ENCODE peak calls at places on chromosomes 7 and 10, in six cellular contexts. W is neural progenitor cell; F is effector memory CD4-positive, alpha-beta T cell; H is Panc1; L is Caco-2; P is right atrium auricular region. U is an unnamed sample.
A peak's percentile ranks its signal among the peaks of the same experiment; 100 is the strongest.

GRCh38 chr10:16995867-16996529 is 133.6 kb downstream of the CUBN start:
- DNase-seq in W (peak; percentile 34), F (no peak), H (no peak), L (no peak), P (no peak), U (no peak)

GRCh38 chr7:37714606-37715005 is 31.0 kb downstream of the GPR141 start:
- DNase-seq in W (no peak), F (no peak), H (no peak), L (no peak), P (no peak), U (no peak)

GRCh38 chr7:45217358-45217757 is 59.8 kb downstream of the RAMP3 start:
- DNase-seq in W (peak; percentile 56), F (no peak), H (no peak), L (peak; percentile 47), P (peak; percentile 44), U (no peak)

GRCh38 chr7:50812847-50813475 is 30.3 kb upstream of the GRB10 start:
- DNase-seq in W (no peak), F (no peak), H (peak; percentile 81), L (peak; percentile 60), P (peak; percentile 91), U (no peak)

GRCh38 chr7:137390076-137390475 is 46.5 kb upstream of the PTN start:
- DNase-seq in W (no peak), F (no peak), H (no peak), L (no peak), P (no peak), U (no peak)

GRCh38 chr7:145986248-145986874 is 130.2 kb upstream of the CNTNAP2 start:
- DNase-seq in W (no peak), F (no peak), H (no peak), L (no peak), P (no peak), U (no peak)

GRCh38 chr7:37234928-37235327 is 213.7 kb downstream of the ELMO1 start:
- DNase-seq in W (peak; percentile 64), F (no peak), H (no peak), L (no peak), P (no peak), U (no peak)

GRCh38 chr10:72952189-72952900 is 2.3 kb downstream of the PLA2G12B start:
- DNase-seq in W (no peak), F (no peak), H (no peak), L (no peak), P (no peak), U (no peak)

GRCh38 chr7:7583731-7584130 is 17.0 kb downstream of the MIOS start:
- DNase-seq in W (no peak), F (no peak), H (no peak), L (no peak), P (no peak), U (no peak)

GRCh38 chr10:26799342-26799741 is 61.4 kb downstream of the ABI1 start:
- DNase-seq in W (no peak), F (no peak), H (no peak), L (no peak), P (no peak), U (peak; percentile 82)

GRCh38 chr10:26802527-26802926 is 58.2 kb downstream of the ABI1 start:
- DNase-seq in W (no peak), F (no peak), H (no peak), L (no peak), P (no peak), U (no peak)

GRCh38 chr10:26800468-26800867 is 60.3 kb downstream of the ABI1 start:
- DNase-seq in W (no peak), F (no peak), H (no peak), L (no peak), P (no peak), U (no peak)

GRCh38 chr10:26801831-26802230 is 58.9 kb downstream of the ABI1 start:
- DNase-seq in W (no peak), F (no peak), H (no peak), L (no peak), P (no peak), U (no peak)

GRCh38 chr10:26801274-26801673 is 59.5 kb downstream of the ABI1 start:
- DNase-seq in W (no peak), F (no peak), H (no peak), L (no peak), P (no peak), U (no peak)
- H3K4me1 ChIP-seq in W (peaks cover 35% of the 10 kb centered on the region), F (peaks cover 25% of the 10 kb centered on the region), H (no peaks in the 10 kb centered on the region), L (peaks cover 19% of the 10 kb centered on the region), P (peaks cover 32% of the 10 kb centered on the region), U (peaks cover 73% of the 10 kb centered on the region)

DNA sequence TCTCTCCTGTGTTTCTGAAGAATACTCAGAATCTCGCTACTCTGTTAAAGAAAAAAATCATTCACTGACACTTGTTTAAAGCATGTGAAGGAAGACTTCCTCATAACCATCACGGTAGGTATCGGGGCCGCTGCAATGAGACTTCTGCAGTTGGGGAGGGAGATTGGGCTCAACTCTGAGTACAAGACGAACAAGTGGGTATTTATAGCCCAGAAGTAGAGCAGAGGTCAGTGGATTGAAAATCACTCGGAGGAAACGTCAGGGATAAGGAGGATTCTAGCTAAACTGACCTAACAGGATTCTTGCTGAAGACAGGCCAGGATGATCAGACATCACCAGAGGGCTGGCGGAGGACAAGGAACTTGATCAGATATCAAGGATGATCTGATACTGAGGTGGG is 33.3 kb downstream of the ITPRIP start:
- DNase-seq in W (no peak), F (no peak), H (no peak), L (no peak), P (no peak), U (no peak)
- H3K4me1 ChIP-seq in W (peaks cover 10% of the 10 kb centered on the region), F (peaks cover 14% of the 10 kb centered on the region), H (peaks cover 30% of the 10 kb centered on the region), L (no peaks in the 10 kb centered on the region), P (peaks cover 92% of the 10 kb centered on the region), U (no peaks in the 10 kb centered on the region)

GRCh38 chr10:127878474-127879055 is 14.2 kb downstream of the CLRN3 start:
- DNase-seq in W (no peak), F (no peak), H (no peak), L (no peak), P (no peak), U (no peak)
- H3K4me1 ChIP-seq in W (no peaks in the 10 kb centered on the region), F (no peaks in the 10 kb centered on the region), H (no peaks in the 10 kb centered on the region), L (peaks cover 5% of the 10 kb centered on the region), P (no peaks in the 10 kb centered on the region), U (peaks cover 12% of the 10 kb centered on the region)

GRCh38 chr7:4684826-4685225 is 2.7 kb downstream of the FOXK1 start:
- DNase-seq in W (no peak), F (no peak), H (no peak), L (no peak), P (no peak), U (no peak)
- H3K4me1 ChIP-seq in W (peaks cover 12% of the 10 kb centered on the region), F (peaks cover 25% of the 10 kb centered on the region), H (peaks cover 25% of the 10 kb centered on the region), L (peaks cover 6% of the 10 kb centered on the region), P (peaks cover 41% of the 10 kb centered on the region), U (peaks cover 35% of the 10 kb centered on the region)

DNA sequence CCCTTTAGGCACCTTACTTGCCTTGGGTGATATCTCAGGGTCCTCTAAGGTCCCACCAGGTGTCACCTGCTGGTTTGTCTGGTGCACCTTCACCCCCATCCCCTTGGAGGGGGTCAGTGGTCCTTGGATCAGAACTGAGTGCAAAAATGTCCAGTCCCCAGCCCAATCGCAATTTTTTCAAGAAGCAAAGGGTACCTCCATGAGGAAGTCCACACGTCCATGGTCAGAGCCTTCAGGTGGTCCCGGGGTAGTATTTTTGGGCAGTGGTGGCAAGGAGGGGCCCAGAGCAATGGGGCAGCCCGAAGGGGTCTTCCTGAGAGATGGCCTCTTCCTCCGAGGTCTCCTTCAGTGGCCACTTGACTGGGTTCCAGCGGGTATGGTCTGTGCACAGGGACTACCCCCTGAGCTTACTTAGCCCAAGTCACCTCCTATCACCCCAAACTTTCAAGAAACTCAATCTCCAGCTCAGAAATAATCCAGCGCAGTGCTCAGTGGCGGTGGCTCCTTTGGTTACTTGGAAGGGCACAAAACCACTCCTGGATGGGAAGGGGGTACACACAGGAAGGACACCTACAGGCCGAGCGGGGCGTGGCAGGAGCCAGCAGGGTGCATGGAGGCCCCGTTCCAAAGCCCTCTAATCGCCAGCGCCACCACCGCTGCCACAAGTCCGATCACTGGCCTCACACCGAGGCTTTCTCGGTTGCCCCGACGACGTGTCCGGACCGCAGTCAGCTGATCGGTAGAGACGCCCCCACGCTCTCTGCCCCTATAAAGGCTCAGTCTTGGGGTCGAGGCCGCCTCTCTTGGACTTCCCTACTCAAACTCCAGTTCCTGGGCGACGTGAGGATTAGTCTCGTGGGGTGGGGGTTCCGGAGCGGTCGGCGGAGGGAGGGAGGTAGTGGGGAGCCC is 4.5 kb downstream of the SAP25 start:
- DNase-seq in W (peak; percentile 94), F (peak; percentile 19), H (no peak), L (no peak), P (peak; percentile 72), U (peak; percentile 42)
- H3K4me1 ChIP-seq in W (peaks cover 16% of the 10 kb centered on the region), F (peaks cover 37% of the 10 kb centered on the region), H (peaks cover 45% of the 10 kb centered on the region), L (peaks cover 35% of the 10 kb centered on the region), P (peaks cover 18% of the 10 kb centered on the region), U (peaks cover 24% of the 10 kb centered on the region)

GRCh38 chr10:133393401-133394063 is 425 bp upstream of the MTG1 start:
- DNase-seq in W (no peak), F (no peak), H (no peak), L (no peak), P (no peak), U (no peak)
- H3K4me1 ChIP-seq in W (peaks cover 11% of the 10 kb centered on the region), F (peaks cover 37% of the 10 kb centered on the region), H (peaks cover 13% of the 10 kb centered on the region), L (peaks cover 4% of the 10 kb centered on the region), P (peaks cover 20% of the 10 kb centered on the region), U (peaks cover 23% of the 10 kb centered on the region)

GRCh38 chr10:80413152-80413996 is 5.0 kb downstream of the PRXL2A start:
- DNase-seq in W (no peak), F (no peak), H (no peak), L (no peak), P (no peak), U (no peak)
- H3K4me1 ChIP-seq in W (peaks cover 90% of the 10 kb centered on the region), F (peaks cover 7% of the 10 kb centered on the region), H (peaks cover 16% of the 10 kb centered on the region), L (peaks cover 49% of the 10 kb centered on the region), P (peaks cover 82% of the 10 kb centered on the region), U (peaks cover 32% of the 10 kb centered on the region)

GRCh38 chr10:79321494-79321882 is 25.8 kb upstream of the PPIF start:
- DNase-seq in W (no peak), F (no peak), H (no peak), L (no peak), P (no peak), U (no peak)
- H3K4me1 ChIP-seq in W (peaks cover 19% of the 10 kb centered on the region), F (peaks cover 53% of the 10 kb centered on the region), H (no peaks in the 10 kb centered on the region), L (no peaks in the 10 kb centered on the region), P (peaks cover 19% of the 10 kb centered on the region), U (peaks cover 50% of the 10 kb centered on the region)

GRCh38 chr10:104348601-104349000 is 5.0 kb upstream of the CFAP58 start:
- DNase-seq in W (no peak), F (no peak), H (no peak), L (no peak), P (no peak), U (no peak)

GRCh38 chr10:104350146-104350635 is 3.4 kb upstream of the CFAP58 start:
- DNase-seq in W (peak; percentile 70), F (no peak), H (no peak), L (no peak), P (no peak), U (peak; percentile 22)

GRCh38 chr10:104351067-104351681 is 2.5 kb upstream of the CFAP58 start:
- DNase-seq in W (no peak), F (no peak), H (no peak), L (no peak), P (no peak), U (no peak)

GRCh38 chr10:104347295-104348045 is 6.2 kb upstream of the CFAP58 start:
- DNase-seq in W (no peak), F (no peak), H (no peak), L (no peak), P (no peak), U (no peak)

GRCh38 chr10:104349623-104350142 is 4.0 kb upstream of the CFAP58 start:
- DNase-seq in W (no peak), F (no peak), H (no peak), L (no peak), P (no peak), U (no peak)
- H3K4me1 ChIP-seq in W (no peaks in the 10 kb centered on the region), F (peaks cover 10% of the 10 kb centered on the region), H (peaks cover 20% of the 10 kb centered on the region), L (peaks cover 7% of the 10 kb centered on the region), P (peaks cover 24% of the 10 kb centered on the region), U (peaks cover 27% of the 10 kb centered on the region)

GRCh38 chr10:114825513-114826253 is 4.1 kb downstream of the FHIP2A start:
- DNase-seq in W (no peak), F (no peak), H (no peak), L (no peak), P (no peak), U (no peak)
- H3K4me1 ChIP-seq in W (peaks cover 4% of the 10 kb centered on the region), F (no peaks in the 10 kb centered on the region), H (peaks cover 31% of the 10 kb centered on the region), L (peaks cover 13% of the 10 kb centered on the region), P (peaks cover 46% of the 10 kb centered on the region), U (peaks cover 40% of the 10 kb centered on the region)